ENCODE peak calls at places on chromosome 13, in six cellular contexts. O is HCT116, J is PC-3, N is SK-N-SH, X is GM23248, Q is neural progenitor cell. M is an unnamed sample.

GRCh38 chr13:76672422-76672821 is 213.8 kb downstream of the KCTD12 start:
- DNase-seq in X (peak), N (no peak), Q (no peak), O (no peak), J (peak), M (no peak)

GRCh38 chr13:106052200-106052767 is 483.2 kb downstream of the EFNB2 start:
- DNase-seq in N (peak), Q (peak), J (no peak), O (no peak), X (no peak), M (no peak)

GRCh38 chr13:113744197-113745000 is 14.6 kb upstream of the TMEM255B start:
- DNase-seq in N (no peak), Q (no peak), X (no peak), J (no peak), O (no peak), M (no peak)

GRCh38 chr13:113777311-113778260 is 18.6 kb downstream of the TMEM255B start:
- DNase-seq in O (no peak), X (peak), Q (peak), N (no peak), J (no peak), M (peak)

GRCh38 chr13:32878172-32878571 is 138.1 kb upstream of the KL start:
- DNase-seq in J (peak), Q (no peak), N (no peak), O (no peak), X (peak), M (no peak)

GRCh38 chr13:40672310-40673060 is 6.0 kb upstream of the FOXO1 start:
- DNase-seq in N (peak), J (peak), Q (no peak), X (peak), O (peak), M (no peak)

GRCh38 chr13:39411501-39411900 is 191.5 kb downstream of the LHFPL6 start:
- DNase-seq in O (no peak), J (no peak), N (no peak), X (peak), Q (no peak), M (no peak)

GRCh38 chr13:34086281-34086680 is 268.3 kb downstream of the RFC3 start:
- DNase-seq in Q (no peak), X (no peak), J (no peak), N (no peak), O (no peak), M (no peak)

GRCh38 chr13:90233933-90234672 is 1113.4 kb upstream of the MIR17HG start:
- DNase-seq in O (no peak), J (peak), N (no peak), X (no peak), Q (no peak), M (no peak)

GRCh38 chr13:31242342-31242741 is 42.6 kb downstream of the B3GLCT start:
- DNase-seq in N (no peak), O (no peak), Q (no peak), J (no peak), X (peak), M (no peak)

GRCh38 chr13:113562085-113562749 is 22.3 kb upstream of the TFDP1 start:
- DNase-seq in X (peak), O (no peak), Q (peak), J (peak), N (peak), M (peak)

GRCh38 chr13:48828962-48829405 is 146.7 kb upstream of the FNDC3A start:
- DNase-seq in O (no peak), J (peak), X (no peak), Q (no peak), N (peak), M (no peak)

GRCh38 chr13:61144834-61145593 is 270.6 kb downstream of the PCDH20 start:
- DNase-seq in X (no peak), J (no peak), O (no peak), N (no peak), Q (no peak), M (no peak)

GRCh38 chr13:112572408-112572807 is 15.5 kb downstream of the TUBGCP3 start:
- DNase-seq in J (no peak), Q (no peak), O (no peak), X (no peak), N (no peak), M (no peak)

GRCh38 chr13:77262198-77262597 is 64.7 kb downstream of the MYCBP2 start:
- DNase-seq in O (no peak), J (no peak), Q (no peak), N (no peak), X (no peak), M (no peak)

GRCh38 chr13:26011996-26012688 is 39.7 kb downstream of the SHISA2 start:
- DNase-seq in N (no peak), J (no peak), O (no peak), X (peak), Q (no peak), M (no peak)

GRCh38 chr13:100610399-100611347 is 22.1 kb upstream of the GGACT start:
- DNase-seq in X (no peak), J (no peak), N (no peak), Q (no peak), O (no peak), M (no peak)

GRCh38 chr13:35984776-35985453 is 146.3 kb downstream of the DCLK1 start:
- DNase-seq in J (no peak), N (peak), Q (peak), X (no peak), O (no peak), M (no peak)

GRCh38 chr13:50529154-50529882 is 314.2 kb downstream of the DLEU7 start:
- DNase-seq in N (peak), Q (no peak), O (peak), X (peak), J (peak), M (no peak)

GRCh38 chr13:50524540-50524939 is 319.0 kb downstream of the DLEU7 start:
- DNase-seq in X (no peak), O (no peak), J (no peak), N (no peak), Q (no peak), M (no peak)

GRCh38 chr13:50523307-50523706 is 320.2 kb downstream of the DLEU7 start:
- DNase-seq in Q (no peak), J (no peak), O (no peak), X (peak), N (no peak), M (no peak)

GRCh38 chr13:50527612-50528509 is 315.6 kb downstream of the DLEU7 start:
- DNase-seq in N (no peak), J (no peak), O (no peak), Q (no peak), X (peak), M (peak)

GRCh38 chr13:50526771-50527567 is 316.5 kb downstream of the DLEU7 start:
- DNase-seq in J (no peak), Q (no peak), X (no peak), N (peak), O (no peak), M (peak)
- H3K27ac ChIP-seq in J (no peak), Q (no peak), X (no peak), N (no peak), O (no peak), M (peak)

DNA sequence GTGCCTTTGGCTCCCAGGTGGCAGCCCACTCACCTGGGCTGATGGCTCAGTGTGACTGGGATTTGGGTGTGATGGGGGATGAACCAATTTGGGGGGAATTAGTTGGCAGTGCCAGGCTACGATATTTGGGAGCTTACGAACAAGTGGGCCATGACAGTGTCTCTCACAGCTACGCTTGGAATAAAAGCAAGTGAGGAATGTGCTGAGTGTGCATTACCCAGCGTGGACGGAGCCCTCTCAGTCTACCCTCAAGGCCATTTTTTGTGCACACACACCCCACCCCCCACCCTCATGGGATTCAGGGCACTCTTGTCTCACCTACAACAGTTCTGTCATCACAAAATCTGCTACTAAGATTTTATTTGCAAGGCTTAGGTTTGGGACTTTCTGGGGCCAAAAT is 329.1 kb downstream of the NDFIP2 start:
- DNase-seq in N (no peak), J (no peak), O (no peak), Q (no peak), X (no peak), M (no peak)
- H3K9ac ChIP-seq in N (no peak), J (no peak), O (no peak), Q (no peak), X (no peak), M (no peak)

DNA sequence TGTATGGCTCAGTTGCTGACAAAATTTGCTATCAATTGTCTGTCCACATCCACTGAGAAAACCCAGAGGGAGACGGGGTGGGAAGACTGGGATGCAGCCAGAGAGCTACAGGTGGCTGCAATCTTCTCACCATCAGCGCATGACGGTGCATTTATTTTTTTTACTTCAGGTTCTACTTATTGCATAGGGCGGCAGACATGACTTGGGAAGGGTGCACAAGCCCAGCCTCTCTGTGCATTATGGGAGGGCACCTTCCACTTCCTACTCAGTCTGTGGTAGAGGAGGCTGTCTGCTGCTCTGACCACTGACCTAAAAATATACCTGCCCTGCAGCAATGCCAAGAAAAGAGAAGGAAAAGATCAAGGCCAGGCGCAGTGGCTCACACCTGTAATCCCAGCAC is 73.1 kb downstream of the ABCC4 start:
- DNase-seq in J (no peak), N (no peak), X (no peak), Q (no peak), O (no peak), M (no peak)
- TF ChIP-seq EZH2phosphoT487 in J (no peak), N (no peak), X (no peak), Q (no peak), O (no peak), M (no peak)

GRCh38 chr13:110627351-110627750 is 12.0 kb downstream of the NAXD start:
- DNase-seq in O (no peak), Q (no peak), X (no peak), N (no peak), J (peak), M (no peak)

GRCh38 chr13:110626510-110626909 is 11.2 kb downstream of the NAXD start:
- DNase-seq in Q (no peak), N (no peak), X (no peak), J (no peak), O (no peak), M (no peak)

GRCh38 chr13:110625771-110626321 is 10.5 kb downstream of the NAXD start:
- DNase-seq in Q (no peak), N (no peak), J (peak), X (no peak), O (no peak), M (no peak)

GRCh38 chr13:110627761-110628476 is 12.6 kb downstream of the NAXD start:
- DNase-seq in X (no peak), O (no peak), N (peak), J (no peak), Q (no peak), M (no peak)

GRCh38 chr13:110624766-110625756 is 9.7 kb downstream of the NAXD start:
- DNase-seq in J (no peak), X (no peak), N (no peak), Q (peak), O (no peak), M (no peak)
- H3K27ac ChIP-seq in J (no peak), X (no peak), N (no peak), Q (peak), O (no peak), M (no peak)

DNA sequence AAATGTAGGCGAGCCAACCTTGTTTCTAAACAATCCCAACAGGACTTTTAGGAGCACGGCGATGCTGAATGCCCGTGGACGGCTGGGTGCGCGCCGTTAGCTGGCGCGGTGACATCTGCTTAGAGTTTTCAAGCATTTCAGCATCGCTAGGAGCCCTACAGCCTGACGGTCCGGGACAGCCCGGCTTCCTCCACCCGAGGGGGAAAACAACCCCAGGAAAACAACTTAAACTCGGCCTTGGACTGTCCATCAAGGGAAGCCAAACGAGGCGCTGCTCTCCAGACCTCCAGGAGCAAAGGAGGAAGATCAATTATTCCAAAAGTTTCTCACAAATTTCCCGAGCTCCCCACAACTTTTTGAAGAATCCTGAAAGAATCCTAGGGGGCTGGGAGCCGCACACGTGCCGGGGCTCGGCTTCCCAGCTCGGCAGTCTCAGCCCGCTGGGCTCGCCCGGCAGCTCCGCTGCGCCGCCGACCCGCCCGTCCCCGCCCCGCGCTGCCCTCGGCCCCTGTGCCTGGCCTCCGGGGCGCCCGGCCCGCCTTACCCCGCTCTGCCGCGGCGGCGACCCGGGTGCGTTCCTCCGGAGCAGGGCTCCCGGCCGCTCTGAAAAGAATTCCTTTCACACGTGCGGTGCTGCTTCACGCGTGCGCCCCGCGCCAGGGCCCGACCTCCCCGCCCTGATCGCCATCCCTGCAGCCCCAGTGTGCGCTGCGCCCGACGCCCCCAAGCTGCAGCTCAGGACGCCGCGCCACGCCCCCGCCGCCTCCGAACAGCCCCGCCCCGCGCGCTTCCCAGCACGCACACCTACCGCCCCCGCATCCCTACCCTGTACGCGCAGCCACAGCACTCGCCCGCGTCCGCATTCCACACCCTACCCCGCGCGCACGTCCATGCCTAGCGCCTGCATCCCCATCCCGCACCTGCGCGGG is at the start of gene GJA3:
- DNase-seq in N (peak), Q (peak), X (peak), O (no peak), J (peak), M (no peak)
- H3K9ac ChIP-seq in N (no peak), Q (no peak), X (peak), O (peak), J (no peak), M (no peak)

GRCh38 chr13:44012910-44013309 is 133.2 kb downstream of the LACC1 start:
- DNase-seq in X (no peak), N (no peak), Q (no peak), J (no peak), O (no peak), M (no peak)

GRCh38 chr13:44015808-44016207 is 136.1 kb downstream of the LACC1 start:
- DNase-seq in J (no peak), X (no peak), O (no peak), Q (no peak), N (no peak), M (no peak)

GRCh38 chr13:44015133-44015532 is 135.4 kb downstream of the LACC1 start:
- DNase-seq in N (no peak), O (no peak), X (no peak), J (no peak), Q (no peak), M (no peak)

GRCh38 chr13:44014501-44014900 is 134.8 kb downstream of the LACC1 start:
- DNase-seq in X (no peak), O (no peak), N (no peak), Q (no peak), J (no peak), M (no peak)

GRCh38 chr13:44013666-44014291 is 134.1 kb downstream of the LACC1 start:
- DNase-seq in X (peak), N (no peak), O (no peak), J (peak), Q (no peak), M (no peak)
- TF ChIP-seq EZH2phosphoT487 in X (no peak), N (no peak), O (no peak), J (no peak), Q (no peak), M (no peak)

GRCh38 chr13:91546865-91547264 is 148.4 kb downstream of the GPC5 start:
- DNase-seq in X (no peak), O (no peak), J (no peak), Q (no peak), N (no peak), M (no peak)
- H3K27ac ChIP-seq in X (no peak), O (no peak), J (no peak), Q (no peak), N (no peak), M (no peak)

GRCh38 chr13:97573011-97573410 is 139.0 kb downstream of the RAP2A start:
- DNase-seq in Q (peak), O (no peak), J (no peak), X (peak), N (no peak), M (no peak)
- H3K9ac ChIP-seq in Q (no peak), O (no peak), J (no peak), X (no peak), N (no peak), M (no peak)

DNA sequence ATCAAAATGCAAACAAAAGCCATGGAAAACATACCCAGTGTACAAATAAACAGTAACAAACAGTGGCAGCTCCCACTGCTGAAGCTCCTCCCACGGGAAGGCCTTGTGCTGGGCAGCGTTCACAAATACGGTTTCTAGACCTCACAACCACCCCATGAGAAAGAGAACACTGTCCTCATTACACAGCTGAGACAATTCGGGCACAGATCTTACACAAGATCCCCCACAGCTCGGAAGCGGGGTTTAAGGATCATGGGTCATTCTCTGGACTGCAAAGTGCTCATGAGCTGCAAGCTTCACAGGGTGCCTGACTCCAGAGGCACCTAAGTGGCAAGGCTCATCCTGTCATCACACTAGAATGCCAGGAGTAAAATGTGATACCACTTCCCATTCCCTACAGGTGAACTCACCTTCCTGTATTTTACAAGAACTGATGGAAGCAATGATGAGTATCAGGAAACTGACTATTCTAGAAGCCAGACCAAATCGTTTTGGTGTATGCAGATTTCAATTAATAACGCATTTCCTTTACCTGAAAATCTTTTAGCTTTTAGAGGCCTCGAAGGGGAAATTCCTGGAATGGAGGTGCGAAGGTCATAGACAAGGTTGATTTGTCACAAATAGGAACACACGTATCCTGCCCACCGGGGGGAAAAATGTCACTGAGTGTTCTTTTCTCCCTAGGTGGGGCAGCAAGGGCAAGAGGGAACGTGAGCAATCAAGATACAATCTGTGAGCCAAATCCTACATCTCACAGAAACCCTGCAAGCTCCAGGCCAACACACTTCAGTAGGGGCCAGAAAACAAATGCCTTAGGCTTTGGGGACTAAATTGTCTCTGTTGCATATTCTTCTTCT is 41.2 kb downstream of the STK24 start:
- DNase-seq in Q (no peak), N (no peak), X (peak), J (peak), O (no peak), M (no peak)
- TF ChIP-seq EZH2phosphoT487 in Q (no peak), N (no peak), X (no peak), J (no peak), O (no peak), M (no peak)

M was measured in MM.1S.